ENCODE peak calls at places on chromosomes 7 and 10, in nine cellular contexts. W, K, B, Y, L, Z, N, T and H are unnamed samples.

GRCh38 chr7:95602421-95602820 is 6.1 kb upstream of the PDK4 start:
- DNase-seq in W (no peak), K (no peak), B (no peak), Y (no peak), L (no peak), Z (no peak), N (no peak), T (no peak), H (no peak)

GRCh38 chr10:77520995-77521394 is 116.6 kb downstream of the KCNMA1 start:
- DNase-seq in W (no peak), K (no peak), B (no peak), Y (no peak), L (no peak), Z (no peak), N (no peak), T (no peak), H (no peak)

GRCh38 chr10:60222060-60222459 is 167.6 kb downstream of the ANK3 start:
- DNase-seq in W (no peak), K (no peak), B (no peak), Y (no peak), L (no peak), Z (no peak), N (no peak), T (no peak), H (no peak)

GRCh38 chr7:32393861-32394260 is 96.3 kb downstream of the LSM5 start:
- DNase-seq in W (no peak), K (no peak), B (no peak), Y (no peak), L (no peak), Z (no peak), N (no peak), T (no peak), H (no peak)

GRCh38 chr10:91271886-91272285 is 51.4 kb downstream of the PCGF5 start:
- DNase-seq in W (no peak), K (peak; percentile 29), B (no peak), Y (no peak), L (no peak), Z (peak; percentile 56), N (no peak), T (no peak), H (no peak)

GRCh38 chr7:150965273-150965830 is 12.8 kb downstream of the KCNH2 start:
- DNase-seq in W (no peak), K (no peak), B (no peak), Y (no peak), L (no peak), Z (no peak), N (no peak), T (no peak), H (no peak)

GRCh38 chr10:12835709-12836108 is 165.8 kb downstream of the CCDC3 start:
- DNase-seq in W (no peak), K (peak; percentile 70), B (peak; percentile 50), Y (no peak), L (no peak), Z (peak; percentile 70), N (no peak), T (no peak), H (no peak)

GRCh38 chr7:1219516-1219915 is 13.2 kb upstream of the UNCX start:
- DNase-seq in W (no peak), K (no peak), B (no peak), Y (no peak), L (no peak), Z (no peak), N (no peak), T (no peak), H (no peak)

GRCh38 chr7:101154693-101155102 is 422 bp downstream of the AP1S1 start:
- DNase-seq in W (no peak), K (no peak), B (no peak), Y (no peak), L (no peak), Z (peak; percentile 43), N (peak; percentile 37), T (no peak), H (no peak)

GRCh38 chr7:95672434-95672833 is 76.1 kb upstream of the PDK4 start:
- DNase-seq in W (no peak), K (no peak), B (no peak), Y (no peak), L (no peak), Z (no peak), N (no peak), T (no peak), H (no peak)

GRCh38 chr10:123967626-123968243 is 76.1 kb upstream of the CPXM2 start:
- DNase-seq in W (peak; percentile 21), K (peak; percentile 49), B (peak; percentile 45), Y (peak; percentile 84), L (no peak), Z (peak; percentile 92), N (peak; percentile 56), T (no peak), H (peak; percentile 36)

GRCh38 chr7:79317728-79318127 is 135.7 kb downstream of the MAGI2 start:
- DNase-seq in W (no peak), K (peak; percentile 91), B (peak; percentile 77), Y (peak; percentile 45), L (no peak), Z (peak; percentile 47), N (no peak), T (no peak), H (no peak)